ENCODE peak calls at places on chromosome 4, in four cellular contexts. N, Q, S and J are unnamed samples.

GRCh38 chr4:111562811-111563210 is 582.4 kb upstream of the FAM241A start:
- DNase-seq in Q (no peak), N (no peak), S (peak; percentile 8), J (no peak)

GRCh38 chr4:170497105-170497504 is 407.3 kb upstream of the AADAT start:
- DNase-seq in N (no peak), Q (no peak), S (peak; percentile 9), J (no peak)

GRCh38 chr4:24559889-24560288 is 24.5 kb downstream of the DHX15 start:
- DNase-seq in Q (no peak), N (no peak), S (no peak), J (no peak)

GRCh38 chr4:124449881-124450280 is 262.7 kb downstream of the ANKRD50 start:
- DNase-seq in N (no peak), Q (no peak), S (no peak), J (no peak)

GRCh38 chr4:14338866-14339265 is 663.4 kb upstream of the CPEB2 start:
- DNase-seq in N (no peak), S (no peak), Q (no peak), J (no peak)

GRCh38 chr4:178356725-178357124 is 914.5 kb upstream of the AGA start:
- DNase-seq in Q (no peak), N (no peak), S (peak; percentile 37), J (no peak)

GRCh38 chr4:83356899-83357661 is 22.4 kb upstream of the HPSE start:
- DNase-seq in Q (no peak), S (no peak), N (no peak), J (peak; percentile 79)

GRCh38 chr4:656651-657337 is 17.3 kb downstream of the ATP5ME start:
- DNase-seq in Q (no peak), N (no peak), S (no peak), J (no peak)

GRCh38 chr4:46931981-46932380 is 22.9 kb upstream of the COX7B2 start:
- DNase-seq in N (no peak), Q (no peak), S (peak; percentile 75), J (peak; percentile 58)

GRCh38 chr4:156969136-156969535 is 2.5 kb downstream of the PDGFC start:
- DNase-seq in S (no peak), Q (no peak), N (no peak), J (no peak)

GRCh38 chr4:184250795-184251679 is 33.4 kb upstream of the ENPP6 start:
- DNase-seq in Q (no peak), S (peak; percentile 92), N (no peak), J (peak; percentile 20)

GRCh38 chr4:134201216-134202098 is at the start of gene PABPC4L:
- DNase-seq in N (no peak), Q (peak; percentile 68), S (peak; percentile 76), J (peak; percentile 48)

GRCh38 chr4:145815027-145815612 is 123.5 kb downstream of the ZNF827 start:
- DNase-seq in S (no peak), N (no peak), Q (no peak), J (no peak)

GRCh38 chr4:38855466-38855865 is 1.2 kb downstream of the TLR6 start:
- DNase-seq in S (no peak), N (no peak), Q (no peak), J (no peak)

GRCh38 chr4:105698607-105699006 is 9.9 kb downstream of the INTS12 start:
- DNase-seq in S (no peak), N (no peak), Q (no peak), J (no peak)

GRCh38 chr4:8547108-8547911 is 32.9 kb upstream of the GPR78 start:
- DNase-seq in Q (peak; percentile 22), S (peak; percentile 91), N (no peak), J (peak; percentile 71)

GRCh38 chr4:185993328-185993973 is 75.5 kb upstream of the TLR3 start:
- DNase-seq in N (no peak), S (no peak), Q (no peak), J (no peak)

GRCh38 chr4:81207793-81208192 is 7.2 kb downstream of the PRKG2 start:
- DNase-seq in S (no peak), Q (no peak), N (no peak), J (peak; percentile 50)

GRCh38 chr4:146342600-146343192 is 128.4 kb downstream of the REELD1 start:
- DNase-seq in N (no peak), Q (no peak), S (peak; percentile 39), J (peak; percentile 39)

GRCh38 chr4:8200302-8200975 is 1.3 kb downstream of the SH3TC1 start:
- DNase-seq in S (no peak), N (peak; percentile 58), Q (peak; percentile 88), J (no peak)

GRCh38 chr4:6561706-6562371 is 13.2 kb upstream of the MAN2B2 start:
- DNase-seq in Q (no peak), N (no peak), S (no peak), J (no peak)

GRCh38 chr4:141540643-141541042 is 95.7 kb upstream of the IL15 start:
- DNase-seq in S (no peak), Q (no peak), N (no peak), J (peak; percentile 69)

GRCh38 chr4:145234086-145234694 is 53.8 kb upstream of the OTUD4 start:
- DNase-seq in Q (no peak), S (peak; percentile 85), N (no peak), J (peak; percentile 58)

GRCh38 chr4:123659759-123660158 is 263.2 kb downstream of the SPRY1 start:
- DNase-seq in Q (no peak), N (no peak), S (peak; percentile 68), J (no peak)

GRCh38 chr4:141133146-141134006 is at the start of gene RNF150:
- DNase-seq in N (peak; percentile 47), S (peak; percentile 95), Q (peak; percentile 81), J (peak; percentile 83)

GRCh38 chr4:84803720-84804119 is 162.8 kb downstream of the WDFY3 start:
- DNase-seq in N (no peak), S (no peak), Q (no peak), J (no peak)

GRCh38 chr4:113574636-113575103 is 186.9 kb downstream of the CAMK2D start:
- DNase-seq in Q (no peak), S (no peak), N (no peak), J (peak; percentile 59)

GRCh38 chr4:127965803-127966175 is 583 bp downstream of the ABHD18 start:
- DNase-seq in Q (peak; percentile 82), S (peak; percentile 82), N (peak; percentile 10), J (peak; percentile 14)

GRCh38 chr4:24260133-24260532 is 324.2 kb downstream of the DHX15 start:
- DNase-seq in N (no peak), S (no peak), Q (no peak), J (no peak)

GRCh38 chr4:4631150-4631549 is 89.3 kb upstream of the STX18 start:
- DNase-seq in Q (no peak), N (no peak), S (no peak), J (no peak)

GRCh38 chr4:164203476-164203875 is 550.5 kb upstream of the SMIM31 start:
- DNase-seq in S (no peak), Q (no peak), N (no peak), J (no peak)

GRCh38 chr4:4430492-4431195 is 43.7 kb downstream of the NSG1 start:
- DNase-seq in N (no peak), S (peak; percentile 84), Q (no peak), J (peak; percentile 89)

GRCh38 chr4:151948351-151949016 is 187.7 kb upstream of the GATB start:
- DNase-seq in Q (no peak), S (no peak), N (no peak), J (no peak)

GRCh38 chr4:71568131-71568530 is 215.7 kb downstream of the GC start:
- DNase-seq in S (no peak), Q (no peak), N (no peak), J (no peak)

GRCh38 chr4:180527993-180528392 is 1715.2 kb upstream of the TENM3 start:
- DNase-seq in S (no peak), Q (no peak), N (no peak), J (no peak)

GRCh38 chr4:26632916-26633315 is 49.0 kb downstream of the TBC1D19 start:
- DNase-seq in Q (no peak), N (no peak), S (no peak), J (no peak)

GRCh38 chr4:15378055-15378454 is 49.8 kb upstream of the C1QTNF7 start:
- DNase-seq in S (no peak), N (no peak), Q (no peak), J (no peak)

GRCh38 chr4:3202836-3203820 is 45.8 kb upstream of the MSANTD1 start:
- DNase-seq in N (no peak), S (no peak), Q (no peak), J (no peak)

GRCh38 chr4:168621806-168622589 is 125.1 kb downstream of the PALLD start:
- DNase-seq in S (no peak), Q (no peak), N (no peak), J (peak; percentile 81)

GRCh38 chr4:67332627-67333026 is 212.7 kb downstream of the CENPC start:
- DNase-seq in Q (no peak), N (no peak), S (peak; percentile 64), J (peak; percentile 7)
- TF ChIP-seq CTCF in Q (peak; percentile 22), N (no peak), S (peak; percentile 62), J (peak; percentile 67)

DNA sequence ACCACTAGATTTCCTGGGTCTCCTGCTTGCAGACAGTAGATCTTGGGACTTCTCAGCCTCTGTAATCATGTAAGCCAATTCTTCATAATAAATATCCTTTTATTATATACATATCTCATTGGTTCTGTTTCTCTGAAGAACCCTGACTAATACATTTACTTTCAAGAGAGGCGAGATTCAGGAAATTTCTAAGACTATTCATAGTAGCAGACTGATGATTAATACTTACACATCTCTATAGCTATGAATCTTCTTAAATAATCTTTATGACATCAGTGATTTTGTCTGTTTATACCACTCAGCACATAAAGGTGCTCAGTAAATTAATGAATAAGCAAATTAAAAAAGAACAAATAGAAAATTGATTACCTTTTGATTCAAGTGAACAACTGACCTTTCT is 682.3 kb upstream of the GRID2 start:
- DNase-seq in N (no peak), Q (no peak), S (no peak), J (no peak)
- H3K27ac ChIP-seq in N (no peak overlapping the region), Q (no peak overlapping the region), S (no peak overlapping the region), J (no peak overlapping the region)

DNA sequence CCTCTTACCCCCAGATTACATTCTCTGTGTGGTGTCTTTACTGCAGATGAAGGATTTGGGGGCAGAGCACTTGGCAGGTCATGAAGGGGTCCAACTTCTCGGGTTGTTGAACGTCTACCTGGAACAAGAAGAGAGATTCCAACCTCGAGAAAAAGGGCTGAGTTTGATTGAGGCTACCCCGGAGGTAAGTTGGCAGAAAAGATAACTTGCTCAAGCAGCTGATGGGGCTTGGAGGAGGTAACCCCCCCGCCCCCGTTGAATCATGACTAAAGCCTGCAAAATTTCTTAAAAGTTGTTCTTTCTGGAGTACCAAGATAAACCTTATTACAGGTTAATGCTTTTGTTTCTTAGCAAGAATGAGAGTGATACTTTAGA is 1.5 kb downstream of the CCNG2 start:
- DNase-seq in S (no peak), N (no peak), Q (no peak), J (no peak)
- H3K4me3 ChIP-seq in S (peak overlapping the region; percentile 64), N (peak overlapping the region; percentile 80), Q (peak overlapping the region; percentile 100), J (peak overlapping the region; percentile 94)

DNA sequence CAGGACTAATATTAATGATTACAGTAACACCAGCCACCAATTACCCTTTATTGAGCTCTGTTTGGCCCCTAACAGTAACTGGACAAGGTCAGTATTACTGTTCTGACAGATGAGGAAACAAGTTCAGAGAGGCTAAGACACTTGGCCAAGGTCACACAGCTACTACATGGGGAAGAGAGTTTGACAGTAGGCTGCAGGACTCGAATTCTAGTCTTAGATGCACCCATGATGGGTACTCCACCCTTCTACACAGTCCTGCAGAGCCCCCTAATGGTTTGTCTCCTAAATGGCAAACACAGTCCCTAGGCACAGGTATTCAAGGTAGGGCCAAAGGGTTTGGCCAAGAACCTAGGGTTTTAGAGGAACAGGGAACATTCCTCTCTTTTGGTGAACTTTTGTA is 93.9 kb downstream of the NSUN7 start:
- DNase-seq in N (no peak), Q (no peak), S (peak; percentile 76), J (no peak)
- TF ChIP-seq CTCF in N (peak; percentile 52), Q (peak; percentile 18), S (peak; percentile 62), J (peak; percentile 13)